ENCODE peak calls at places on chromosome 16, in ten cellular contexts. C, H, V, S, D, M, I, T, U and F are unnamed samples.
A peak's percentile ranks its signal among the peaks of the same experiment; 100 is the strongest.

GRCh38 chr16:80122155-80122554 is 418.6 kb upstream of the DYNLRB2 start:
- DNase-seq in C (no peak), H (no peak), V (peak; percentile 47), S (peak; percentile 74), D (no peak), M (no peak), I (peak; percentile 92), T (no peak), U (peak; percentile 57), F (no peak)

GRCh38 chr16:74605746-74606520 is 981 bp downstream of the GLG1 start:
- DNase-seq in C (no peak), H (no peak), V (no peak), S (no peak), D (no peak), M (no peak), I (no peak), T (no peak), U (no peak), F (no peak)

GRCh38 chr16:9412362-9413311 is 321.2 kb downstream of the HAPSTR1 start:
- DNase-seq in C (no peak), H (no peak), V (no peak), S (no peak), D (no peak), M (no peak), I (no peak), T (no peak), U (no peak), F (no peak)

GRCh38 chr16:32116080-32116479 is 137.0 kb upstream of the TP53TG3D start:
- DNase-seq in C (no peak), H (no peak), V (peak; percentile 7), S (no peak), D (no peak), M (no peak), I (peak; percentile 47), T (peak; percentile 48), U (no peak), F (peak; percentile 27)

GRCh38 chr16:87844809-87845208 is 24.5 kb downstream of the SLC7A5 start:
- DNase-seq in C (no peak), H (no peak), V (no peak), S (no peak), D (no peak), M (no peak), I (no peak), T (no peak), U (no peak), F (no peak)

GRCh38 chr16:73020409-73020884 is 27.5 kb downstream of the ZFHX3 start:
- DNase-seq in C (peak; percentile 99), H (peak; percentile 72), V (peak; percentile 81), S (no peak), D (no peak), M (peak; percentile 84), I (no peak), T (peak; percentile 62), U (peak; percentile 86), F (no peak)

GRCh38 chr16:81569361-81570034 is 124.9 kb downstream of the CMIP start:
- DNase-seq in C (no peak), H (no peak), V (no peak), S (no peak), D (no peak), M (no peak), I (no peak), T (no peak), U (no peak), F (no peak)

GRCh38 chr16:69465083-69465721 is 40.8 kb downstream of the CYB5B start:
- DNase-seq in C (peak; percentile 14), H (no peak), V (no peak), S (no peak), D (no peak), M (no peak), I (no peak), T (no peak), U (peak; percentile 60), F (no peak)

GRCh38 chr16:87607223-87607622 is 4.9 kb downstream of the JPH3 start:
- DNase-seq in C (no peak), H (no peak), V (no peak), S (no peak), D (no peak), M (no peak), I (no peak), T (peak; percentile 56), U (no peak), F (peak; percentile 41)

GRCh38 chr16:13558752-13559151 is 361.2 kb upstream of the ERCC4 start:
- DNase-seq in C (no peak), H (no peak), V (no peak), S (no peak), D (no peak), M (no peak), I (peak; percentile 57), T (no peak), U (no peak), F (no peak)

GRCh38 chr16:1026784-1027415 is 45.3 kb downstream of the SOX8 start:
- DNase-seq in C (no peak), H (no peak), V (no peak), S (no peak), D (no peak), M (no peak), I (no peak), T (no peak), U (no peak), F (no peak)

GRCh38 chr16:49336581-49336980 is 37.0 kb upstream of the C16orf78 start:
- DNase-seq in C (no peak), H (no peak), V (no peak), S (no peak), D (no peak), M (no peak), I (peak; percentile 62), T (no peak), U (no peak), F (no peak)

GRCh38 chr16:85843471-85844168 is 44.1 kb downstream of the COX4I1 start:
- DNase-seq in C (no peak), H (no peak), V (no peak), S (no peak), D (no peak), M (no peak), I (no peak), T (no peak), U (no peak), F (peak; percentile 56)
- TF ChIP-seq CTCF in C (no peak), H (no peak), V (no peak), S (no peak), D (no peak), M (no peak), I (no peak), T (no peak), U (no peak), F (no peak)

GRCh38 chr16:67283039-67283825 is 3.9 kb downstream of the PLEKHG4 start:
- DNase-seq in C (peak; percentile 69), H (no peak), V (no peak), S (no peak), D (no peak), M (no peak), I (no peak), T (no peak), U (peak; percentile 33), F (no peak)

GRCh38 chr16:67286441-67287235 is 7.3 kb downstream of the PLEKHG4 start:
- DNase-seq in C (no peak), H (no peak), V (no peak), S (no peak), D (no peak), M (no peak), I (no peak), T (no peak), U (no peak), F (no peak)

GRCh38 chr16:67282447-67282805 is 3.1 kb downstream of the PLEKHG4 start:
- DNase-seq in C (no peak), H (no peak), V (no peak), S (no peak), D (no peak), M (no peak), I (no peak), T (no peak), U (no peak), F (no peak)

GRCh38 chr16:67283826-67284555 is 4.7 kb downstream of the PLEKHG4 start:
- DNase-seq in C (no peak), H (no peak), V (no peak), S (no peak), D (no peak), M (no peak), I (no peak), T (no peak), U (no peak), F (no peak)

DNA sequence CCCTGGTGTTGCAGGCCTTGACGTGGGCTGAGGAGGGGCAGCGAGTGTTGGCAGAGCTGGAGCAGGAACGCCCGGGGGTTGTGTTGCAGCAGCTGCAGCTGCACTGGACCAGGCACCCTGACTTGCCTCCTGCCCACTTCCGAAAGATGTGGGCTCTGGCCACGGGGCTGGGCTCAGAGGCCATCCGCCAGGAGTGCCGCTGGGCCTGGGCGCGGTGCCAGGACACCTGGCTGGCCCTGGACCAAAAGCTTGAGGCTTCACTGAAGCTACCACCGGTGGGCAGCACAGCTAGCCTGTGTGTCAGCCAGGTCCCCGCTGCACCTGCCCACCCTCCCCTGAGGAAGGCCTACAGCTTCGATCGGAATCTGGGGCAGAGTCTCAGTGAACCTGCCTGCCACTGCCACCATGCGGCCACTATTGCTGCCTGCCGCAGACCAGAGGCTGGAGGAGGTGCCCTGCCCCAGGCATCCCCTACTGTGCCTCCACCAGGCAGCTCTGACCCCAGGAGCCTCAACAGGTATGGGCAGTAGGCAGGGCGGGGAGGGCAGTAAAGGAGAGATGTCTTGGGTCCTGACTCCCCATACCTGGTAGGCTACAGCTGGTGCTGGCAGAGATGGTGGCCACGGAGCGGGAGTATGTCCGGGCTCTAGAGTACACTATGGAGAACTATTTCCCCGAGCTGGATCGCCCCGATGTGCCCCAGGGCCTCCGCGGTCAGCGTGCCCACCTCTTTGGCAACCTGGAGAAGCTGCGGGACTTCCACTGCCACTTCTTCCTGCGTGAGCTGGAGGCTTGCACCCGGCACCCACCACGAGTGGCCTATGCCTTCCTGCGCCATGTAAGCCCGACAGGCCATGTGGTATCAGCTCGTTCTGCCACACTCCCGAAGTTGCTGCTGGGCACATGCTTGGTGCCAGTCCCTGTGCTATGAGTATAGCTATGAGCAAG is 5.6 kb downstream of the PLEKHG4 start:
- DNase-seq in C (peak; percentile 42), H (no peak), V (no peak), S (no peak), D (peak; percentile 58), M (peak; percentile 61), I (no peak), T (no peak), U (peak; percentile 38), F (no peak)
- TF ChIP-seq CTCF in C (peak; percentile 73), H (peak; percentile 34), V (peak; percentile 61), S (no peak), D (peak; percentile 67), M (peak; percentile 48), I (no peak), T (peak; percentile 36), U (peak; percentile 67), F (peak; percentile 75)

GRCh38 chr16:57244767-57245471 is at the start of gene ARL2BP:
- DNase-seq in C (peak; percentile 97), H (peak; percentile 94), V (peak; percentile 99), S (peak; percentile 97), D (peak; percentile 94), M (peak; percentile 98), I (peak; percentile 99), T (peak; percentile 99), U (peak; percentile 98), F (peak; percentile 100)
- TF ChIP-seq CTCF in C (no peak), H (no peak), V (no peak), S (no peak), D (no peak), M (peak; percentile 29), I (no peak), T (peak; percentile 30), U (no peak), F (peak; percentile 60)

DNA sequence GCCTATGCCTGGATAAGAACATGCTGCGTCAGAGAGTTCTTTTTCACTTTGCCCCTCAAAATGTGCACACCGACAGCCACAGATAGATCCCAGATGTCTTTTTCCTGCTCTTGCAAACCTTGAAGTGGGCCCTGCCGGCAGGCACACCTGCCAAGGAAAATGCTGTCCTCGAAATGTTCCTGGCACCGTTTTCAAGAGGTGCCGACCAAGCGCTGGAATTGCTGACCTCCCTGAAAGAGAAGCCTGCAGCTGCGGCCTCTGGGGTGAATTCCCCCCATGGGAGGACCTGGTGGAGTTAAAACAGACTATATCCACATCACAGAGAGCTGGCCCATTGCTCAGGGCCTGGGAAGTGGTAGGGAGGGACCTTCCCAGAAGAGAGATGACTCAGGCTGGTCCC is 668.1 kb downstream of the MAF start:
- DNase-seq in C (no peak), H (no peak), V (no peak), S (no peak), D (no peak), M (no peak), I (no peak), T (no peak), U (no peak), F (no peak)
- TF ChIP-seq CTCF in C (no peak), H (no peak), V (no peak), S (no peak), D (no peak), M (no peak), I (no peak), T (no peak), U (no peak), F (no peak)